ENCODE peak calls at places on chromosomes 5 and 9, in ten cellular contexts. Y is effector memory CD4-positive, alpha-beta T cell; O is upper lobe of left lung; L is adrenal gland; R is right atrium auricular region; S is RWPE1; J is heart left ventricle; E is cardiac muscle cell; F is lung; W is aorta. A is an unnamed sample.
A peak's percentile ranks its signal among the peaks of the same experiment; 100 is the strongest.

GRCh38 chr9:123410281-123410910 is 54.4 kb downstream of the CRB2 start:
- DNase-seq in Y (no peak), O (no peak), L (no peak), R (no peak), S (no peak), J (no peak), E (no peak), F (no peak), W (peak; percentile 6), A (no peak)

GRCh38 chr5:108386345-108387061 is 4.6 kb upstream of the FBXL17 start:
- DNase-seq in Y (no peak), O (no peak), L (no peak), R (no peak), S (no peak), J (no peak), E (no peak), F (no peak), W (no peak), A (no peak)

GRCh38 chr9:122297512-122297911 is 32.8 kb downstream of the MRRF start:
- DNase-seq in Y (no peak), O (no peak), L (no peak), R (no peak), S (no peak), J (no peak), E (no peak), F (no peak), W (no peak), A (no peak)

GRCh38 chr9:111094433-111095421 is 56.5 kb upstream of the LPAR1 start:
- DNase-seq in Y (no peak), O (peak; percentile 55), L (peak; percentile 51), R (peak; percentile 74), S (peak; percentile 34), J (no peak), E (no peak), F (no peak), W (peak; percentile 68), A (peak; percentile 23)

GRCh38 chr9:10242255-10242654 is 370.5 kb downstream of the PTPRD start:
- DNase-seq in Y (no peak), O (no peak), L (no peak), R (no peak), S (peak; percentile 5), J (no peak), E (no peak), F (no peak), W (no peak), A (no peak)

GRCh38 chr5:142819292-142819691 is 49.1 kb downstream of the ARHGAP26 start:
- DNase-seq in Y (no peak), O (no peak), L (no peak), R (no peak), S (no peak), J (no peak), E (no peak), F (no peak), W (no peak), A (no peak)

GRCh38 chr5:167921796-167922195 is 369.6 kb upstream of the WWC1 start:
- DNase-seq in Y (no peak), O (no peak), L (no peak), R (no peak), S (no peak), J (no peak), E (no peak), F (no peak), W (no peak), A (no peak)

GRCh38 chr5:179762079-179762780 is 29.6 kb downstream of the MAML1 start:
- DNase-seq in Y (peak; percentile 8), O (no peak), L (no peak), R (no peak), S (no peak), J (no peak), E (no peak), F (no peak), W (peak; percentile 38), A (no peak)

GRCh38 chr5:113902917-113903681 is 389.6 kb downstream of the YTHDC2 start:
- DNase-seq in Y (no peak), O (no peak), L (no peak), R (no peak), S (no peak), J (no peak), E (no peak), F (no peak), W (no peak), A (no peak)

GRCh38 chr5:180775624-180776023 is 27.0 kb downstream of the MGAT1 start:
- DNase-seq in Y (no peak), O (no peak), L (no peak), R (no peak), S (no peak), J (no peak), E (no peak), F (no peak), W (no peak), A (no peak)

GRCh38 chr9:136467766-136468165 is 15.1 kb downstream of the SEC16A start:
- DNase-seq in Y (no peak), O (no peak), L (no peak), R (no peak), S (no peak), J (no peak), E (no peak), F (no peak), W (no peak), A (no peak)

GRCh38 chr9:105132576-105132975 is 111.9 kb upstream of the SLC44A1 start:
- DNase-seq in Y (no peak), O (no peak), L (peak; percentile 79), R (no peak), S (no peak), J (no peak), E (no peak), F (no peak), W (no peak), A (no peak)

GRCh38 chr9:22033012-22033630 is 24.0 kb upstream of the CDKN2B start:
- DNase-seq in Y (no peak), O (no peak), L (no peak), R (no peak), S (peak; percentile 62), J (no peak), E (no peak), F (no peak), W (no peak), A (no peak)
- H3K27ac ChIP-seq in Y (no peak overlapping the region), O (no peak overlapping the region), L (no peak overlapping the region), R (no peak overlapping the region), S (peak overlapping the region; percentile 51), J (no peak overlapping the region), E (no peak overlapping the region), F (no peak overlapping the region), W (no peak overlapping the region), A (no peak overlapping the region)

GRCh38 chr9:72856985-72857631 is 95.7 kb downstream of the ALDH1A1 start:
- DNase-seq in Y (no peak), O (no peak), L (peak; percentile 39), R (no peak), S (peak; percentile 44), J (no peak), E (peak; percentile 55), F (no peak), W (no peak), A (peak; percentile 45)

GRCh38 chr9:72855321-72855720 is 97.5 kb downstream of the ALDH1A1 start:
- DNase-seq in Y (no peak), O (no peak), L (no peak), R (no peak), S (no peak), J (no peak), E (no peak), F (no peak), W (no peak), A (no peak)

GRCh38 chr9:72857632-72858011 is 95.2 kb downstream of the ALDH1A1 start:
- DNase-seq in Y (no peak), O (no peak), L (no peak), R (no peak), S (no peak), J (no peak), E (no peak), F (no peak), W (no peak), A (no peak)

GRCh38 chr9:72855890-72856523 is 96.8 kb downstream of the ALDH1A1 start:
- DNase-seq in Y (no peak), O (no peak), L (no peak), R (no peak), S (no peak), J (no peak), E (no peak), F (no peak), W (no peak), A (no peak)

GRCh38 chr9:72858089-72858912 is 94.6 kb downstream of the ALDH1A1 start:
- DNase-seq in Y (no peak), O (peak; percentile 25), L (peak; percentile 96), R (no peak), S (no peak), J (no peak), E (no peak), F (no peak), W (peak; percentile 48), A (no peak)
- H3K27ac ChIP-seq in Y (no peak overlapping the region), O (no peak overlapping the region), L (peak overlapping the region; percentile 79), R (peak overlapping the region; percentile 34), S (no peak overlapping the region), J (no peak overlapping the region), E (no peak overlapping the region), F (no peak overlapping the region), W (no peak overlapping the region), A (peak overlapping the region; percentile 20)

DNA sequence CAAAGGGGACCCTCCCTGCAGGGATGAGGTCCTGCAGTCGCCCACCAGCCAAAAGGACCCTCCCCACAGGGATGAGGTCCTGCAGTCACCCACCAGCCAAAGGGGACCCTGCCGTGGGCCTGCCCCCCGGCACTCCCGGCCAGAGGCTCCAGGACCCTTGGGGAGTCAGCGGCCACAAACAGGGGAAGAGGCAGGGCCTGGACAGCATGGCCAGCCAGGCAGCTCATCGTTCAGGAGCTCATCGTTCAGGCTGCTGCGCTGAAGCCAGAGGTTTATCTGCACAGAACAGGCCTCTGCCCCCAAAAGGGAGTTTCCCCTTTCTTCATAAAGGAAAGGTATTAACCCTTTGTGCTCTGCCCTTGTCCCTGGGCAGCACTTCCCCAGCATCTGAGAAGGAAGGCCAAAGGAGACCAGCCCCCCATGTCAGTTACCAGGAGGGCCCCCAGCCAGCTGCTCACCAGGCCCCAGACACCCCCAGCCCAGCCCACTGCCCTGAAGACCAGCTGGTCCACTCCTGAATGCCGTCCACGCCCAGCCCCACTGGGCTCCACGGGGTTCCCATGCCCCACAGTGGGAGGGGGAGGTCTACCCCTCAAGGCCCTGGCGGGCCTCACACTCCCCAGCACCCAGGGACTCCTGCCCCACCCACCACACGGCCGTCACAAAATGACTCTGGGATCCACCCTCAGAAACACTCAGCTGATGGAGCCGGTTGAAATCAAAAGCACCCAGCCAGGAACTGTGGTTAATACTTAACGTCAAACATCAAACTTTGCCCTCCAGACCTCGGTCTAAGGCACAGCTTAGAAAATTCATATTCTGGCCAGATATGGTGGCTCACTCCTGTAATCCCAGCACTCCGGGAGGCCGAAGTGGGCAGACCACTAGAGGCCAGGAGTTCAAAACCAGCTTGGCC is 6.3 kb downstream of the SLC12A7 start:
- DNase-seq in Y (peak; percentile 52), O (no peak), L (no peak), R (no peak), S (no peak), J (no peak), E (no peak), F (no peak), W (no peak), A (no peak)
- H3K27ac ChIP-seq in Y (peak overlapping the region; percentile 86), O (no peak overlapping the region), L (no peak overlapping the region), R (peak overlapping the region; percentile 95), S (peak overlapping the region; percentile 44), J (peak overlapping the region; percentile 91), E (no peak overlapping the region), F (peak overlapping the region; percentile 86), W (no peak overlapping the region), A (peak overlapping the region; percentile 92)

DNA sequence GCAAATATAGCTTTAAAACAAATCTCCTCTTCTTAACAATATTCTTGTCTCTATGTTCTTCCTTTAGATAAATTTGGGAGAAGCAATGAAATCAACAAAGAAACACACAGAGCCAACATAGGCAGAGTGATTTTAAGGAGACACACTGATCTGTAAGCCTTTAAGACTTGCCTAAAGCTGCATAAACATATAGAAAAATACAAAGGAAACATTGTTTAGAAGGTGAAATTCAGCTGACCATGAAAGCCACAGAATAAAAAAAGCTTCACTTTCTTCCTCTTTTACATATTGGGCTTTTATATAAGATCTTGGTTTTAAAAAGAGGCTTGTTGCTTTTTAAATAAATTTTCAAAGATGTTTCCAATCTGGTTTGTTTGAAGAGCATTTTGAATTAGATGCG is 1277.5 kb downstream of the EFNA5 start:
- DNase-seq in Y (no peak), O (no peak), L (no peak), R (no peak), S (no peak), J (no peak), E (no peak), F (no peak), W (no peak), A (no peak)
- H3K27ac ChIP-seq in Y (no peak overlapping the region), O (no peak overlapping the region), L (no peak overlapping the region), R (no peak overlapping the region), S (no peak overlapping the region), J (no peak overlapping the region), E (no peak overlapping the region), F (no peak overlapping the region), W (no peak overlapping the region), A (no peak overlapping the region)